ENCODE peak calls at places on chromosomes 5 and 9, in six cellular contexts. I is mesendoderm, O is mesenchymal stem cell, M is H1, B is IMR-90, P is trophoblast cell. G is an unnamed sample.

GRCh38 chr9:109098221-109098959 is 21.4 kb downstream of the TMEM245 start:
- DNase-seq in O (peak), M (no peak), P (no peak), I (peak), B (peak), G (peak)

GRCh38 chr9:78605029-78605930 is 308.4 kb downstream of the PSAT1 start:
- DNase-seq in P (no peak), B (no peak), M (no peak), O (no peak), I (peak), G (no peak)

GRCh38 chr5:141650851-141651727 is at the start of gene FCHSD1:
- DNase-seq in O (peak), P (peak), B (peak), M (peak), I (peak), G (peak)

GRCh38 chr5:113232667-113233066 is 202.1 kb downstream of the TSSK1B start:
- DNase-seq in M (peak), P (no peak), O (no peak), I (no peak), B (no peak), G (no peak)

GRCh38 chr9:70411141-70411929 is 3.1 kb downstream of the KLF9 start:
- DNase-seq in P (no peak), B (peak), I (no peak), O (peak), M (no peak), G (no peak)

GRCh38 chr5:126631920-126632319 is 31.2 kb downstream of the PHAX start:
- DNase-seq in O (no peak), P (no peak), M (no peak), I (no peak), B (no peak), G (no peak)

GRCh38 chr9:114733814-114734213 is 51.8 kb upstream of the TEX48 start:
- DNase-seq in O (peak), I (no peak), B (peak), M (no peak), P (peak), G (no peak)

GRCh38 chr9:124766815-124767554 is 4.1 kb downstream of the NR6A1 start:
- DNase-seq in M (no peak), O (no peak), P (no peak), B (no peak), I (no peak), G (no peak)

GRCh38 chr5:72849546-72849945 is 33.1 kb downstream of the TNPO1 start:
- DNase-seq in M (no peak), O (peak), B (no peak), I (no peak), P (no peak), G (no peak)

GRCh38 chr5:72848474-72849428 is 32.3 kb downstream of the TNPO1 start:
- DNase-seq in M (peak), O (peak), I (peak), B (peak), P (peak), G (peak)

GRCh38 chr5:72847989-72848473 is 31.6 kb downstream of the TNPO1 start:
- DNase-seq in P (peak), M (peak), O (peak), B (peak), I (peak), G (peak)

GRCh38 chr5:72852356-72852755 is 35.9 kb downstream of the TNPO1 start:
- DNase-seq in I (no peak), P (no peak), B (no peak), M (no peak), O (no peak), G (no peak)

DNA sequence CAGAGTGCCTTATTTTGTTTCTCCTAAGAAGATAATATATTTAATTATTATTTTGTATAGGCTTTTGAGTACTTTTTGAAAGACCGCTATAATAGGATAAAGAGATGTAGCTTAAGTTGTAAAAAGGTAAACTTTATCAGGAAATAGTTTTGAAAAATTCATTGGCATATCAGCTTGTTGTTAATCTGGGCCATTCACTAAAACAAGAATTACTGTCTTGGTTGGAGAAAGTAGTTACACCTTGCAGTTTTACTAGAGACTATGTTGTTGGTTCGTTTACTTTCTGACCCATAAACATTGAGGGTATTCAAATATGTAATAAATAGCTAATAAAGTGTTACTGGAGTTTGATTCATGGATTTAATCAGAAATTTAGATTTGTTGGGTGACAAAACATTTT is 33.7 kb downstream of the TNPO1 start:
- DNase-seq in I (no peak), O (no peak), B (no peak), M (no peak), P (no peak), G (no peak)
- H3K4me3 ChIP-seq in I (no peak), O (peak), B (peak), M (peak), P (no peak), G (no peak)

GRCh38 chr5:176540956-176541337 is 3.7 kb upstream of the RNF44 start:
- DNase-seq in B (no peak), I (no peak), P (no peak), M (no peak), O (no peak), G (no peak)
- H3K4ac ChIP-seq in B (peak), I (peak), P (no peak), M (peak), O (no peak), G (peak)

GRCh38 chr5:134116789-134117761 is 2.6 kb downstream of the TCF7 start:
- DNase-seq in O (no peak), P (no peak), I (no peak), B (no peak), M (no peak), G (no peak)

GRCh38 chr5:134116291-134116690 is 1.8 kb downstream of the TCF7 start:
- DNase-seq in B (no peak), O (no peak), I (no peak), M (no peak), P (no peak), G (no peak)

GRCh38 chr5:134114886-134115805 is 665 bp downstream of the TCF7 start:
- DNase-seq in O (no peak), I (peak), P (no peak), M (peak), B (no peak), G (no peak)

GRCh38 chr5:134113908-134114875 is at the start of gene TCF7:
- DNase-seq in B (peak), O (peak), M (peak), I (peak), P (peak), G (peak)

DNA sequence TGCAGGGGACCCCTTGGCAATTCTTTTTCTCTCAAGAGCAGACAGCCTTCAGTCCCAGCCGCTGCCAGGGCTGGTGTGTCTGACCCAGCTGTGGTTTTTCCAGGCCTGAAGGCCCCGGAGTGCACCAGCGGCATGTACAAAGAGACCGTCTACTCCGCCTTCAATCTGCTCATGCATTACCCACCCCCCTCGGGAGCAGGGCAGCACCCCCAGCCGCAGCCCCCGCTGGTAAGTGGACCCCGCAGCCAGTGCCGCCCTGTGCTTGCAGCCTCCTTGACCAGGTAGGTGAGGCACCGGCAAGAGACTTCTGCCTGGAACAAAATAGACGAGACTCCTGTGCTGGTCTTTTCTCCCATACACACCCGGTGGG is 1.3 kb downstream of the TCF7 start:
- DNase-seq in P (no peak), M (no peak), O (no peak), B (no peak), I (no peak), G (no peak)
- H3K4me3 ChIP-seq in P (no peak), M (peak), O (peak), B (no peak), I (peak), G (peak)

GRCh38 chr9:72364679-72365524 is at the start of gene ZFAND5:
- DNase-seq in P (peak), B (peak), O (peak), M (peak), I (peak), G (peak)

GRCh38 chr9:72363226-72363625 is 1.8 kb downstream of the ZFAND5 start:
- DNase-seq in B (no peak), M (no peak), P (no peak), I (no peak), O (peak), G (no peak)

GRCh38 chr9:72363908-72364678 is 915 bp downstream of the ZFAND5 start:
- DNase-seq in O (peak), M (peak), P (no peak), B (peak), I (peak), G (peak)

GRCh38 chr9:72362680-72363139 is 2.3 kb downstream of the ZFAND5 start:
- DNase-seq in P (no peak), M (no peak), B (peak), O (peak), I (peak), G (no peak)

DNA sequence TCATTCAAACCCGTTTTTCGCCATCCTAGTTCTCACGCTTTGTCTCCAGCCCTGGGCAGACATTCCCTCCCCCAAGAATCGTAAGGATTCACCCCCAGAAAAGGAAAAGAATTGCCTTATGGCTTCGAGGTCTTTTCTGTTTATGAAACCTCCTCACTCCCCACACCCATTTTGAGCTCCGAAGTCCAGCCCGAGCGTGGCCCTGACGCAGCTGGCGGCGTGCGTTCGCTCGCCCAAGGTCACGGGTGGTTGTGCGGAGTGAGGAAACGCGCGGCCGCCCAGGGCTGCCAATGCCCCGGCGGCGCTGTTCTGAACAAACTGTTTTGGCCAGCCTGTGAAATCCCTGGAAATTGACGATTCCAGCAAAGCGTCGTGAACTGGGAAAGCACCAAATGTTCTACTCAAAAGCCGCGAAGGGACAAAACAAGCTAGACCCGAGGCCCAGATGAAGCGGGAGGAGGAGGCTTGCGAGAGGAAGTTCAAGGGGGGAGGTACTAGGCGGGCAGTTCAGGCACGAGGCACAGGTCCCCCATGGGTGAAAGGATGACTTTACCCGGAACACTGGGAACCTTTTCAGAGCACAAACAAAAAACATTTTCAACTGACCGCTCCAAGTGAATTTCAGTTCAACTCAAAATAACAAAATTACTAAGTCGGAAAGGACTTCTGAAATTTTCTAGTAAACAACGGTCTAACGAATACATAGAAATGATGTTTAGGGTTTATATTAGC is 683 bp upstream of the ZFAND5 start:
- DNase-seq in I (peak), O (peak), B (peak), P (peak), M (peak), G (no peak)
- H3K4ac ChIP-seq in I (no peak), O (peak), B (peak), P (peak), M (peak), G (no peak)

GRCh38 chr5:88831856-88832255 is 51.1 kb downstream of the MEF2C start:
- DNase-seq in P (no peak), I (no peak), B (no peak), O (no peak), M (no peak), G (no peak)

GRCh38 chr5:88836195-88836838 is 46.7 kb downstream of the MEF2C start:
- DNase-seq in P (no peak), M (no peak), O (peak), I (peak), B (peak), G (no peak)

GRCh38 chr5:88834108-88834462 is 48.9 kb downstream of the MEF2C start:
- DNase-seq in B (no peak), I (no peak), O (no peak), P (no peak), M (no peak), G (no peak)

GRCh38 chr5:88834499-88834898 is 48.5 kb downstream of the MEF2C start:
- DNase-seq in M (no peak), I (no peak), B (no peak), P (no peak), O (no peak), G (no peak)

GRCh38 chr5:88833371-88834107 is 49.4 kb downstream of the MEF2C start:
- DNase-seq in O (peak), M (no peak), P (no peak), I (peak), B (peak), G (no peak)
- H3K4me3 ChIP-seq in O (peak), M (no peak), P (no peak), I (no peak), B (no peak), G (no peak)

DNA sequence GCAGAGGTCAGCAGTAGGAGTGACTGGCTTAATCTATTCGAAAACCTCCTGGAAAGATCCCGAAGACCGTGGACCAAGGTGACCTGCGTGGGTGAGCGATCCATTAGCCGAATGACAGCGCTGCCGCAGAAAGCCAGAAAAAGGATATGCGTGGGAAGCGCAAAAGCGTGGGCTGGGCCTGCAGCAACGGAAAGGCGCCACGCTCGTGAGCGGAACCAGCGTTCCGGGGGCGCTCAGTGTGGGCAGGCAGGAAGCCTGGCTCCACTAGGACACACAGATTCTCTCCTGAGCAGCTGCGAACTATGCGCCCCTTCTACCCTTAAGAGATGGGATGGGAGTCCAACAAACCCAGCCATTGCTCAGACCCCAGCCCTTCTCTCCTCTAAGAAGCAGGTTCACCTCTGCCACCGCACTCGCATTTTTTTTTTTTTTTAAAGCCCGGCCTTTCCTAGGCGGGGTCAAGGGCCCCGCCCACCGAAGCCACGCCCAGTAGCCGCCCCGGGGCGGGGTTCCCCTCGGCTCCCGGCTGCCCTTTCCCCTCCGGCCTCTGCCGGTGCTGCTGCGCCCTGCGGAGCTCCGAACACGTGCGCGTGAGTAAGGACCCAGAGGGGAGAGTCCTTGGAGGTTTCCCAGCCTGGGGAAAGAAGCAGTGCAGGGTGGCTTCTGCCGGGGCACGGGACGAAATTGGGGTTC is 19.8 kb upstream of the MATR3 start:
- DNase-seq in P (peak), B (peak), M (peak), O (peak), I (peak), G (peak)
- H3K4ac ChIP-seq in P (peak), B (peak), M (peak), O (peak), I (peak), G (peak)

GRCh38 chr5:73437126-73438047 is 11.2 kb downstream of the FOXD1 start:
- DNase-seq in P (no peak), I (peak), B (peak), M (peak), O (peak), G (no peak)

GRCh38 chr5:73440262-73440661 is 8.3 kb downstream of the FOXD1 start:
- DNase-seq in M (no peak), P (no peak), O (no peak), B (no peak), I (no peak), G (no peak)

GRCh38 chr5:73438897-73439470 is 9.6 kb downstream of the FOXD1 start:
- DNase-seq in B (no peak), M (no peak), P (no peak), O (no peak), I (no peak), G (no peak)

GRCh38 chr5:73436535-73437125 is 11.9 kb downstream of the FOXD1 start:
- DNase-seq in M (peak), B (no peak), O (no peak), P (no peak), I (peak), G (no peak)

GRCh38 chr5:73438048-73438896 is 10.3 kb downstream of the FOXD1 start:
- DNase-seq in I (peak), B (no peak), M (no peak), O (no peak), P (no peak), G (no peak)
- H3K4me3 ChIP-seq in I (no peak), B (no peak), M (peak), O (no peak), P (no peak), G (no peak)

GRCh38 chr5:672329-673139 is 20.6 kb downstream of the TPPP start:
- DNase-seq in M (no peak), B (peak), O (peak), P (peak), I (peak), G (peak)
- H3K4ac ChIP-seq in M (no peak), B (no peak), O (no peak), P (no peak), I (no peak), G (peak)

G was measured in neuronal stem cell.